ENCODE peak calls at places on chromosome 15, in eight cellular contexts. Y is GM23338, V is endothelial cell of umbilical vein, G is DND-41, O is mammary epithelial cell, S is HCT116, D is PC-9, Z is fibroblast of lung. K is an unnamed sample.
A peak's percentile ranks its signal among the peaks of the same experiment; 100 is the strongest.

GRCh38 chr15:51095681-51096331 is 1.1 kb upstream of the TNFAIP8L3 start:
- DNase-seq in Y (no peak), V (peak; percentile 27), G (no peak), O (no peak), S (no peak), D (no peak), Z (no peak), K (no peak)

GRCh38 chr15:35748105-35748504 is 202.1 kb upstream of the DPH6 start:
- DNase-seq in Y (peak; percentile 24), V (no peak), G (no peak), O (no peak), S (no peak), D (no peak), Z (no peak), K (no peak)

GRCh38 chr15:40276927-40277326 is 5.9 kb downstream of the ANKRD63 start:
- DNase-seq in Y (no peak), V (no peak), G (no peak), O (no peak), S (no peak), D (no peak), Z (no peak), K (no peak)

GRCh38 chr15:23083115-23083514 is 43.7 kb upstream of the TUBGCP5 start:
- DNase-seq in Y (no peak), V (no peak), G (no peak), O (no peak), S (no peak), D (no peak), Z (no peak), K (no peak)

GRCh38 chr15:71295242-71296031 is 180.2 kb downstream of the THSD4 start:
- DNase-seq in Y (no peak), V (peak; percentile 99), G (no peak), O (peak; percentile 100), S (peak; percentile 100), D (peak; percentile 68), Z (peak; percentile 97), K (no peak)

GRCh38 chr15:67063689-67064606 is 1.5 kb upstream of the SMAD3 start:
- DNase-seq in Y (peak; percentile 87), V (no peak), G (no peak), O (no peak), S (peak; percentile 89), D (peak; percentile 52), Z (no peak), K (peak; percentile 79)

GRCh38 chr15:35871282-35871681 is 325.3 kb upstream of the DPH6 start:
- DNase-seq in Y (no peak), V (no peak), G (no peak), O (peak; percentile 59), S (no peak), D (no peak), Z (no peak), K (no peak)

GRCh38 chr15:56760186-56760585 is 26.9 kb upstream of the ZNF280D start:
- DNase-seq in Y (no peak), V (peak; percentile 4), G (no peak), O (peak; percentile 28), S (no peak), D (peak; percentile 4), Z (peak; percentile 16), K (no peak)

DNA sequence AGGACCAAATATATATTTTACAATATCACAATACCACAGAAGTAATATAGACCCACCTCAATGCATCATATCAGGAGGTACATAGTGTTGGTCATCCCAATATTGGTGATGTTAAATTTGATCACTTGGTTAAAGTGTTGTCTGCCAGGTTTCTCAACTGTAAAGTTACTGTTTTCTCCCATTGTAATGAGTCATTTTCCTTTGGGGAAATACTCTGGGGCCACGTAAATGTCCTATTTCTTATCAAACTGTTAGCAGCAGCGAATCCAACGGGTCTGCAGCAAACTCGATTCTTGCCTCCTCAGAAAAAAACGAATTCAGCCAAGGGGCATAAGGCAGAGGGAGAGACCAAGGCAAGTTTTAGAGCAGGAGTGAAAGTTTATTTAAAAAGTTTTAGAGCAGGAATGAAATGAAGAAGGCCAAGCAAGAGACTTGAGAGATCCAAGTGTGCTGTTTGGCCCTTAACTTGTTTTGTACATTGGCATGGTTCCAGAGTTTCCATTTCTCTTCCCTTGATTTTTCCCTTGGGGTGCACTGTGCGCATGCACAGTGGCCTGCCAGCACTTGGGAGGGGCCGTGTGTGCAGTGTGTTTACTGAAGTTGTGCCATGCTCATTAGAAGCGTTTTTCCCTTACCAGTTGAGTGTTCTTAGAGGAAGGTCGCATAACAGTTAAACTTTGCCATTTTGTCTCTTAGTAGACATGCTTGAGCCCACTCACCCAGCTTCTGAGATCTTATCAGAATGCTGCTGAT is 512.5 kb downstream of the AGBL1 start:
- DNase-seq in Y (no peak), V (no peak), G (no peak), O (no peak), S (no peak), D (no peak), Z (no peak), K (no peak)
- TF ChIP-seq EZH2 in Y (no peak), V (no peak), G (no peak), O (no peak), S (no peak), D (no peak), Z (no peak), K (no peak)

GRCh38 chr15:90004671-90005070 is 3.5 kb downstream of the ZNF710 start:
- DNase-seq in Y (no peak), V (peak; percentile 50), G (no peak), O (peak; percentile 97), S (no peak), D (no peak), Z (peak; percentile 95), K (no peak)

GRCh38 chr15:90002428-90002844 is 1.3 kb downstream of the ZNF710 start:
- DNase-seq in Y (peak; percentile 60), V (peak; percentile 44), G (peak; percentile 44), O (peak; percentile 56), S (no peak), D (no peak), Z (peak; percentile 57), K (peak; percentile 70)

GRCh38 chr15:90003736-90004135 is 2.6 kb downstream of the ZNF710 start:
- DNase-seq in Y (no peak), V (no peak), G (no peak), O (no peak), S (no peak), D (no peak), Z (no peak), K (no peak)

GRCh38 chr15:90006217-90007088 is 5.3 kb downstream of the ZNF710 start:
- DNase-seq in Y (no peak), V (no peak), G (no peak), O (no peak), S (no peak), D (no peak), Z (no peak), K (no peak)

DNA sequence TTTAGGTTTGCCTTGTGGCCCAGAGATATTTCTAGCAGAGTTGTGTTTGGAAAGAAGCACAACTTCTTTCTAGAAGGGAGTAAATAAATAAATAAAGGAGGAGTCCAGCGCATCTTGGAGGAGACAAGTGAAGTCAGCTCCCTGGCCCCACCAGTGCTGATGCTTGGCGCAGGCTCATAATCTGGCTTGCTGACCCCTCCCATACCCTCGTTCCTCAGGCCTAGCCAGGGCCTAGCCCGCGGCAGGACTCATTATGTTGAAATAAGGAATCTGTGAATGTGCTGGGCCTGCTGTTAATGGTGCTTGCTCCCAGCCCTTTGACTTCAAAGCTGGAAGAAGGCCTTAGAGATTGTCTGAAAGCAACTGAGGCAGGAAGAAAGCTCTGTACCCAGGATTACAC is 3.1 kb downstream of the ZNF710 start:
- DNase-seq in Y (no peak), V (no peak), G (no peak), O (no peak), S (no peak), D (no peak), Z (peak; percentile 57), K (peak; percentile 58)
- H3K4me1 ChIP-seq in Y (peaks cover 37% of the 10 kb centered on the region), V (peaks cover 40% of the 10 kb centered on the region), G (peaks cover 28% of the 10 kb centered on the region), O (peaks cover 54% of the 10 kb centered on the region), S (peaks cover 66% of the 10 kb centered on the region), D (peaks cover 61% of the 10 kb centered on the region), Z (peaks cover 30% of the 10 kb centered on the region), K (peaks cover 49% of the 10 kb centered on the region)

GRCh38 chr15:79311901-79312553 is 1.1 kb downstream of the TMED3 start:
- DNase-seq in Y (no peak), V (no peak), G (no peak), O (no peak), S (no peak), D (peak; percentile 20), Z (no peak), K (no peak)

GRCh38 chr15:79314186-79314585 is 3.3 kb downstream of the TMED3 start:
- DNase-seq in Y (no peak), V (no peak), G (no peak), O (no peak), S (no peak), D (no peak), Z (no peak), K (no peak)

GRCh38 chr15:79310612-79310984 is 314 bp upstream of the TMED3 start:
- DNase-seq in Y (peak; percentile 68), V (no peak), G (no peak), O (peak; percentile 30), S (no peak), D (no peak), Z (peak; percentile 40), K (no peak)

GRCh38 chr15:79308874-79309273 is 2.0 kb upstream of the TMED3 start:
- DNase-seq in Y (no peak), V (no peak), G (no peak), O (no peak), S (no peak), D (no peak), Z (no peak), K (no peak)

GRCh38 chr15:79310985-79311900 is at the start of gene TMED3:
- DNase-seq in Y (peak; percentile 87), V (peak; percentile 85), G (peak; percentile 85), O (peak; percentile 83), S (peak; percentile 73), D (peak; percentile 85), Z (peak; percentile 88), K (peak; percentile 93)
- TF ChIP-seq CTCF in Y (no peak), V (peak; percentile 18), G (peak; percentile 45), O (no peak), S (no peak), D (no peak), Z (peak; percentile 28), K (peak; percentile 48)

GRCh38 chr15:41513282-41514227 is at the start of gene LTK:
- DNase-seq in Y (peak; percentile 78), V (no peak), G (no peak), O (no peak), S (peak; percentile 65), D (peak; percentile 33), Z (no peak), K (peak; percentile 77)
- TF ChIP-seq EZH2 in Y (peak; percentile 76), V (no peak), G (no peak), O (no peak), S (no peak), D (no peak), Z (no peak), K (peak; percentile 41)

K was measured in neural progenitor cell.